ENCODE peak calls at places on chromosomes 12 and 14, in five cellular contexts. F, X, U, W and G are unnamed samples.
A peak's percentile ranks its signal among the peaks of the same experiment; 100 is the strongest.

GRCh38 chr12:109334887-109335286 is 12.8 kb upstream of the MYO1H start:
- DNase-seq in F (no peak), X (no peak), U (no peak), W (no peak), G (no peak)

GRCh38 chr12:115871714-115872113 is 405.8 kb downstream of the MED13L start:
- DNase-seq in F (peak; percentile 35), X (peak; percentile 69), U (peak; percentile 63), W (no peak), G (peak; percentile 70)

GRCh38 chr12:104411826-104412626 is 44.7 kb upstream of the CHST11 start:
- DNase-seq in F (no peak), X (no peak), U (no peak), W (no peak), G (no peak)

GRCh38 chr14:101470266-101470665 is 91.0 kb upstream of the DIO3 start:
- DNase-seq in F (no peak), X (no peak), U (no peak), W (no peak), G (no peak)

GRCh38 chr14:50668008-50668851 is at the start of gene SAV1:
- DNase-seq in F (peak; percentile 84), X (peak; percentile 83), U (no peak), W (peak; percentile 67), G (peak; percentile 76)

GRCh38 chr14:92481811-92482559 is 31.6 kb upstream of the RIN3 start:
- DNase-seq in F (no peak), X (no peak), U (no peak), W (no peak), G (no peak)

GRCh38 chr12:24977060-24977459 is 28.2 kb upstream of the BCAT1 start:
- DNase-seq in F (no peak), X (no peak), U (no peak), W (no peak), G (no peak)

GRCh38 chr12:75635606-75636444 is 124.4 kb upstream of the KRR1 start:
- DNase-seq in F (peak; percentile 85), X (peak; percentile 80), U (no peak), W (no peak), G (no peak)

GRCh38 chr12:2582631-2583616 is 211.8 kb upstream of the FKBP4 start:
- DNase-seq in F (peak; percentile 63), X (peak; percentile 41), U (peak; percentile 5), W (no peak), G (peak; percentile 92)

GRCh38 chr14:105146976-105147700 is 21.4 kb downstream of the JAG2 start:
- DNase-seq in F (no peak), X (no peak), U (no peak), W (no peak), G (peak; percentile 10)

GRCh38 chr14:37678916-37679315 is 83.5 kb downstream of the TTC6 start:
- DNase-seq in F (peak; percentile 59), X (no peak), U (no peak), W (no peak), G (no peak)

GRCh38 chr12:20040844-20041243 is 327.5 kb upstream of the PDE3A start:
- DNase-seq in F (no peak), X (no peak), U (peak; percentile 2), W (no peak), G (no peak)

GRCh38 chr12:78004451-78005093 is 173.9 kb downstream of the NAV3 start:
- DNase-seq in F (no peak), X (no peak), U (no peak), W (no peak), G (no peak)

GRCh38 chr12:109219938-109220337 is 89.1 kb downstream of the FOXN4 start:
- DNase-seq in F (no peak), X (no peak), U (no peak), W (no peak), G (no peak)

GRCh38 chr14:20489093-20489994 is 16.0 kb upstream of the RNASE10 start:
- DNase-seq in F (peak; percentile 9), X (no peak), U (no peak), W (no peak), G (no peak)

GRCh38 chr12:66548338-66549049 is 130.4 kb downstream of the GRIP1 start:
- DNase-seq in F (no peak), X (no peak), U (no peak), W (no peak), G (no peak)